ENCODE peak calls at places on chromosomes 2 and 18, in nine cellular contexts. A is IMR-90, K is A549, Y is transverse colon, W is sigmoid colon, U is foreskin fibroblast, R is AG04450, D is nephron progenitor cell, O is type B pancreatic cell. G is an unnamed sample.

GRCh38 chr2:145538661-145539319 is 1018.9 kb upstream of the ZEB2 start:
- DNase-seq in A (no peak), K (no peak), Y (no peak), W (no peak), U (no peak), R (no peak), D (no peak), O (no peak), G (no peak)

GRCh38 chr18:46497129-46497528 is 159.9 kb downstream of the LOXHD1 start:
- DNase-seq in A (no peak), K (no peak), Y (no peak), W (peak), U (no peak), R (no peak), D (peak), O (no peak), G (no peak)

GRCh38 chr2:44952143-44952805 is 10.8 kb downstream of the SIX3 start:
- DNase-seq in A (peak), K (peak), Y (peak), W (no peak), U (peak), R (no peak), D (peak), O (no peak), G (no peak)

GRCh38 chr18:35939166-35939565 is 33.3 kb upstream of the RMP24 start:
- DNase-seq in A (no peak), K (no peak), Y (no peak), W (no peak), U (no peak), R (no peak), D (no peak), O (no peak), G (no peak)

GRCh38 chr2:55431982-55432627 is 12.4 kb upstream of the CCDC88A start:
- DNase-seq in A (peak), K (peak), Y (no peak), W (no peak), U (no peak), R (no peak), D (no peak), O (no peak), G (no peak)

GRCh38 chr18:23406271-23406787 is 46.8 kb upstream of the RIOK3 start:
- DNase-seq in A (peak), K (peak), Y (no peak), W (no peak), U (no peak), R (no peak), D (no peak), O (no peak), G (no peak)

GRCh38 chr2:39243469-39244123 is at the start of gene CDKL4:
- DNase-seq in A (no peak), K (no peak), Y (peak), W (no peak), U (no peak), R (no peak), D (no peak), O (no peak), G (no peak)

GRCh38 chr2:1603521-1603920 is 140.8 kb downstream of the PXDN start:
- DNase-seq in A (no peak), K (no peak), Y (no peak), W (peak), U (no peak), R (no peak), D (no peak), O (no peak), G (no peak)

GRCh38 chr2:120360307-120360855 is 14.4 kb downstream of the INHBB start:
- DNase-seq in A (peak), K (no peak), Y (no peak), W (no peak), U (no peak), R (no peak), D (no peak), O (no peak), G (no peak)

GRCh38 chr2:104851236-104852160 is 2.4 kb upstream of the POU3F3 start:
- DNase-seq in A (no peak), K (no peak), Y (no peak), W (no peak), U (no peak), R (no peak), D (no peak), O (no peak), G (no peak)

GRCh38 chr2:61538920-61539559 is 884 bp upstream of the XPO1 start:
- DNase-seq in A (peak), K (peak), Y (peak), W (peak), U (peak), R (no peak), D (no peak), O (no peak), G (no peak)

GRCh38 chr2:97995026-97995733 is 568 bp downstream of the TMEM131 start:
- DNase-seq in A (peak), K (peak), Y (peak), W (peak), U (no peak), R (no peak), D (peak), O (peak), G (no peak)

GRCh38 chr2:127220102-127220806 is at the start of gene CYP27C1:
- DNase-seq in A (no peak), K (no peak), Y (no peak), W (no peak), U (no peak), R (no peak), D (peak), O (no peak), G (no peak)

DNA sequence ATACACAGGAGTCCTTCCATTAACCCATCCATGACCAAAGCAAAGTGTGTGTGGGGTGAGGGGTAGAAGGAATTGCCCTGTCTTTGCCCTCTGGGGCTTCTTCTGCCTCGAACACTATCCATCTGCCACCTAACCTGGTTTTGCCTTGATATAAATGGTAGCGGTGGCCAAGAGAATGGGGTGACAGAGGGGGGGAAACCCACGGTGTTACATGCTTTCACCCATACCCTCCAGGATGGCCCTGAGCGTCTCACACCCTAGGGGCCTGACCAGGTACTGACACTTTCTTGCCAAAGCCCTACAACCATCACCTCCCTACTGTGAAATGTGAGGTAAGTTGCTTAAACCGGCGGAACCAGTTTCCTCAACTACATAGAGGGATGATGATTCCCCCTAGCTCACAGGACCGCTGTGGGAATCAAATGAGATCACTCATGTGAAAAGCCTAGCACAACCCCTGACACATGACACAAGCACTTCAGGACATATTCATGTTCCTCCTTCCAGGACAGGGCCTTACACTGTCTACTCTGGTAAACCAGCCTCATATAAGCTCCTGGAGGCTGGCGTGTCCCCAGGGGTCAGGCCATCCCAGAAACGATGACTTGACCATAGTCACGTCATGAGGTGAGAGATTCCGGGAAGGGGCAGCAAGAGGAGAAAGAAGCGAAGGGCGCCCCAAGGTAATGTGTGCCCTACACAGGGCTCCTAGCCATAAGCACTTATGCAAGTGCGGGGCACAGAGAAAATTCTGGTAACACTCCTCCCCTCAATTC is 49.7 kb downstream of the C2orf42 start:
- DNase-seq in A (peak), K (peak), Y (peak), W (peak), U (no peak), R (no peak), D (no peak), O (no peak), G (peak)
- TF ChIP-seq CTCF in A (no peak), K (no peak), Y (peak), W (peak), U (no peak), R (peak), D (no peak), O (peak), G (peak)

GRCh38 chr2:181573140-181573736 is 83.7 kb downstream of the CERKL start:
- DNase-seq in A (peak), K (peak), Y (no peak), W (no peak), U (peak), R (no peak), D (no peak), O (no peak), G (peak)
- TF ChIP-seq CTCF in A (peak), K (peak), Y (no peak), W (peak), U (peak), R (peak), D (peak), O (peak), G (peak)

GRCh38 chr2:160377204-160377995 is 116.2 kb downstream of the RBMS1 start:
- DNase-seq in A (peak), K (no peak), Y (no peak), W (no peak), U (no peak), R (no peak), D (no peak), O (no peak), G (no peak)

GRCh38 chr2:160380613-160381012 is 113.0 kb downstream of the RBMS1 start:
- DNase-seq in A (no peak), K (no peak), Y (no peak), W (no peak), U (no peak), R (no peak), D (no peak), O (no peak), G (no peak)

GRCh38 chr2:160380000-160380570 is 113.5 kb downstream of the RBMS1 start:
- DNase-seq in A (no peak), K (no peak), Y (no peak), W (no peak), U (no peak), R (no peak), D (no peak), O (no peak), G (no peak)

GRCh38 chr2:160381425-160381951 is 112.1 kb downstream of the RBMS1 start:
- DNase-seq in A (peak), K (peak), Y (no peak), W (no peak), U (no peak), R (no peak), D (no peak), O (no peak), G (no peak)

GRCh38 chr2:160379399-160379798 is 114.2 kb downstream of the RBMS1 start:
- DNase-seq in A (peak), K (peak), Y (no peak), W (no peak), U (no peak), R (peak), D (no peak), O (no peak), G (no peak)
- TF ChIP-seq CTCF in A (no peak), K (no peak), Y (no peak), W (no peak), U (no peak), R (no peak), D (no peak), O (no peak), G (no peak)

GRCh38 chr2:238339814-238340213 is 19.5 kb downstream of the TRAF3IP1 start:
- DNase-seq in A (no peak), K (peak), Y (peak), W (no peak), U (no peak), R (no peak), D (no peak), O (no peak), G (no peak)
- TF ChIP-seq CTCF in A (no peak), K (peak), Y (peak), W (no peak), U (no peak), R (no peak), D (no peak), O (no peak), G (no peak)

GRCh38 chr2:197941715-197942114 is 137.3 kb downstream of the PLCL1 start:
- DNase-seq in A (no peak), K (no peak), Y (no peak), W (no peak), U (no peak), R (no peak), D (no peak), O (no peak), G (no peak)

GRCh38 chr2:197940346-197940745 is 136.0 kb downstream of the PLCL1 start:
- DNase-seq in A (no peak), K (no peak), Y (no peak), W (no peak), U (no peak), R (no peak), D (no peak), O (no peak), G (no peak)

GRCh38 chr2:197938555-197938954 is 134.2 kb downstream of the PLCL1 start:
- DNase-seq in A (no peak), K (no peak), Y (no peak), W (no peak), U (no peak), R (no peak), D (no peak), O (no peak), G (no peak)

GRCh38 chr2:197937804-197938203 is 133.4 kb downstream of the PLCL1 start:
- DNase-seq in A (no peak), K (no peak), Y (no peak), W (no peak), U (no peak), R (no peak), D (no peak), O (no peak), G (no peak)

DNA sequence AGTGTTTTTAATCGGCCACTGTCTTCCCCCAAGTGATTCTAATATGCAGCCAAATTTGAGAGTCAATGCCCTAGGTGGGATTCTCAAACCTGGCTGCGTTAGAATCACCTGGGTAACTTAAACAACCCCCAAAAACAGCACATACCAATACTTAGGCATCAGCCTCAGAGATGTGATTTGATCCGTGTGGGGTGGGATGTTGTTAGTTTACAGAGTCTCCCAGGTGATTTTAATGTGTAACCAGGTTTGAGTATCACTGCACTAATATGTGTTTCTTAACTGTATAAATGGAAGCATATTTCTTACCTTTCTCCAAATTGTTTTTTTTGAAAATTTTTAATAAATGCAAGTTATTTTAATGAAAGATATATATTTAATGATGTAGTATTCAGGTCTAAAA is 135.4 kb downstream of the PLCL1 start:
- DNase-seq in A (no peak), K (no peak), Y (no peak), W (no peak), U (no peak), R (no peak), D (no peak), O (no peak), G (no peak)
- TF ChIP-seq CTCF in A (no peak), K (no peak), Y (no peak), W (no peak), U (no peak), R (no peak), D (no peak), O (no peak), G (no peak)

G was measured in kidney epithelial cell.